ENCODE peak calls at places on chromosomes 2 and 18, in eight cellular contexts. One of them, this sample, is unnamed.

GRCh38 chr18:8332286-8332685 is 277.0 kb upstream of the RAB12 start:
- DNase-seq in NCI-H446: no peak
- DNase-seq in adipocyte: peak; percentile 63
- DNase-seq in NAMALWA: no peak
- DNase-seq in activated naive CD8-positive, alpha-beta T cell treated with anti-CD3 and anti-CD28 coated beads, Interleukin-2, amount 50 U/mL, for 24 hours: no peak
- DNase-seq in amniotic stem cell: no peak
- DNase-seq in stimulated activated CD4-positive, alpha-beta T cell treated with anti-CD3 and anti-CD28 coated beads, Interleukin-12 subunit alpha, Interleukin-12 subunit beta, amount 100 ng/mL, for 24 hours: no peak
- DNase-seq in choroid plexus epithelial cell: peak; percentile 7
- DNase-seq in this sample: no peak

GRCh38 chr2:170523506-170523905 is 191.6 kb upstream of the SP5 start:
- DNase-seq in NAMALWA: peak; percentile 18
- DNase-seq in stimulated activated CD4-positive, alpha-beta T cell treated with anti-CD3 and anti-CD28 coated beads, Interleukin-12 subunit alpha, Interleukin-12 subunit beta, amount 100 ng/mL, for 24 hours: no peak
- DNase-seq in activated naive CD8-positive, alpha-beta T cell treated with anti-CD3 and anti-CD28 coated beads, Interleukin-2, amount 50 U/mL, for 24 hours: no peak
- DNase-seq in NCI-H446: no peak
- DNase-seq in adipocyte: no peak
- DNase-seq in choroid plexus epithelial cell: no peak
- DNase-seq in amniotic stem cell: no peak
- DNase-seq in this sample: no peak

GRCh38 chr2:148534416-148535205 is 109.9 kb upstream of the EPC2 start:
- DNase-seq in NAMALWA: no peak
- DNase-seq in NCI-H446: no peak
- DNase-seq in stimulated activated CD4-positive, alpha-beta T cell treated with anti-CD3 and anti-CD28 coated beads, Interleukin-12 subunit alpha, Interleukin-12 subunit beta, amount 100 ng/mL, for 24 hours: no peak
- DNase-seq in adipocyte: peak; percentile 6
- DNase-seq in amniotic stem cell: no peak
- DNase-seq in activated naive CD8-positive, alpha-beta T cell treated with anti-CD3 and anti-CD28 coated beads, Interleukin-2, amount 50 U/mL, for 24 hours: no peak
- DNase-seq in choroid plexus epithelial cell: no peak
- DNase-seq in this sample: peak; percentile 17

GRCh38 chr18:79511271-79511670 is 115.5 kb downstream of the NFATC1 start:
- DNase-seq in activated naive CD8-positive, alpha-beta T cell treated with anti-CD3 and anti-CD28 coated beads, Interleukin-2, amount 50 U/mL, for 24 hours: peak; percentile 1
- DNase-seq in adipocyte: no peak
- DNase-seq in choroid plexus epithelial cell: no peak
- DNase-seq in stimulated activated CD4-positive, alpha-beta T cell treated with anti-CD3 and anti-CD28 coated beads, Interleukin-12 subunit alpha, Interleukin-12 subunit beta, amount 100 ng/mL, for 24 hours: no peak
- DNase-seq in NAMALWA: no peak
- DNase-seq in amniotic stem cell: no peak
- DNase-seq in NCI-H446: no peak
- DNase-seq in this sample: no peak

GRCh38 chr2:128196026-128196822 is 105.2 kb downstream of the UGGT1 start:
- DNase-seq in stimulated activated CD4-positive, alpha-beta T cell treated with anti-CD3 and anti-CD28 coated beads, Interleukin-12 subunit alpha, Interleukin-12 subunit beta, amount 100 ng/mL, for 24 hours: no peak
- DNase-seq in adipocyte: no peak
- DNase-seq in choroid plexus epithelial cell: peak; percentile 74
- DNase-seq in NAMALWA: no peak
- DNase-seq in NCI-H446: no peak
- DNase-seq in activated naive CD8-positive, alpha-beta T cell treated with anti-CD3 and anti-CD28 coated beads, Interleukin-2, amount 50 U/mL, for 24 hours: no peak
- DNase-seq in amniotic stem cell: no peak
- DNase-seq in this sample: peak; percentile 53

GRCh38 chr2:62150597-62151305 is 45.2 kb upstream of the B3GNT2 start:
- DNase-seq in NCI-H446: no peak
- DNase-seq in stimulated activated CD4-positive, alpha-beta T cell treated with anti-CD3 and anti-CD28 coated beads, Interleukin-12 subunit alpha, Interleukin-12 subunit beta, amount 100 ng/mL, for 24 hours: no peak
- DNase-seq in adipocyte: no peak
- DNase-seq in choroid plexus epithelial cell: no peak
- DNase-seq in activated naive CD8-positive, alpha-beta T cell treated with anti-CD3 and anti-CD28 coated beads, Interleukin-2, amount 50 U/mL, for 24 hours: no peak
- DNase-seq in amniotic stem cell: no peak
- DNase-seq in NAMALWA: no peak
- DNase-seq in this sample: peak; percentile 36

GRCh38 chr2:130834923-130835765 is 1.6 kb upstream of the ARHGEF4 start:
- DNase-seq in stimulated activated CD4-positive, alpha-beta T cell treated with anti-CD3 and anti-CD28 coated beads, Interleukin-12 subunit alpha, Interleukin-12 subunit beta, amount 100 ng/mL, for 24 hours: no peak
- DNase-seq in activated naive CD8-positive, alpha-beta T cell treated with anti-CD3 and anti-CD28 coated beads, Interleukin-2, amount 50 U/mL, for 24 hours: no peak
- DNase-seq in adipocyte: no peak
- DNase-seq in NCI-H446: no peak
- DNase-seq in choroid plexus epithelial cell: no peak
- DNase-seq in amniotic stem cell: no peak
- DNase-seq in NAMALWA: no peak
- DNase-seq in this sample: no peak

GRCh38 chr2:233140913-233141469 is 80.8 kb downstream of the INPP5D start:
- DNase-seq in stimulated activated CD4-positive, alpha-beta T cell treated with anti-CD3 and anti-CD28 coated beads, Interleukin-12 subunit alpha, Interleukin-12 subunit beta, amount 100 ng/mL, for 24 hours: no peak
- DNase-seq in choroid plexus epithelial cell: no peak
- DNase-seq in amniotic stem cell: no peak
- DNase-seq in NAMALWA: no peak
- DNase-seq in adipocyte: no peak
- DNase-seq in activated naive CD8-positive, alpha-beta T cell treated with anti-CD3 and anti-CD28 coated beads, Interleukin-2, amount 50 U/mL, for 24 hours: no peak
- DNase-seq in NCI-H446: no peak
- DNase-seq in this sample: no peak

GRCh38 chr2:142435847-142436246 is 305.0 kb upstream of the LRP1B start:
- DNase-seq in amniotic stem cell: no peak
- DNase-seq in choroid plexus epithelial cell: peak; percentile 31
- DNase-seq in adipocyte: no peak
- DNase-seq in stimulated activated CD4-positive, alpha-beta T cell treated with anti-CD3 and anti-CD28 coated beads, Interleukin-12 subunit alpha, Interleukin-12 subunit beta, amount 100 ng/mL, for 24 hours: no peak
- DNase-seq in activated naive CD8-positive, alpha-beta T cell treated with anti-CD3 and anti-CD28 coated beads, Interleukin-2, amount 50 U/mL, for 24 hours: no peak
- DNase-seq in NAMALWA: no peak
- DNase-seq in NCI-H446: no peak
- DNase-seq in this sample: no peak

GRCh38 chr18:10926565-10927194 is 222.7 kb downstream of the PIEZO2 start:
- DNase-seq in NCI-H446: no peak
- DNase-seq in amniotic stem cell: no peak
- DNase-seq in activated naive CD8-positive, alpha-beta T cell treated with anti-CD3 and anti-CD28 coated beads, Interleukin-2, amount 50 U/mL, for 24 hours: no peak
- DNase-seq in adipocyte: peak; percentile 12
- DNase-seq in NAMALWA: peak; percentile 18
- DNase-seq in choroid plexus epithelial cell: peak; percentile 66
- DNase-seq in stimulated activated CD4-positive, alpha-beta T cell treated with anti-CD3 and anti-CD28 coated beads, Interleukin-12 subunit alpha, Interleukin-12 subunit beta, amount 100 ng/mL, for 24 hours: no peak
- DNase-seq in this sample: peak; percentile 39

GRCh38 chr2:233413529-233414272 is 59.4 kb downstream of the DGKD start:
- DNase-seq in choroid plexus epithelial cell: peak; percentile 40
- DNase-seq in stimulated activated CD4-positive, alpha-beta T cell treated with anti-CD3 and anti-CD28 coated beads, Interleukin-12 subunit alpha, Interleukin-12 subunit beta, amount 100 ng/mL, for 24 hours: peak; percentile 33
- DNase-seq in NAMALWA: no peak
- DNase-seq in amniotic stem cell: peak; percentile 82
- DNase-seq in activated naive CD8-positive, alpha-beta T cell treated with anti-CD3 and anti-CD28 coated beads, Interleukin-2, amount 50 U/mL, for 24 hours: peak; percentile 77
- DNase-seq in NCI-H446: peak; percentile 87
- DNase-seq in adipocyte: peak; percentile 91
- DNase-seq in this sample: peak; percentile 66

This sample was measured in amniotic epithelial cell.